ENCODE peak calls at places on chromosomes 3 and 15, in four cellular contexts. K is SK-N-SH treated with all-trans-retinoic acid at 6 μM for 48 hours; U is left colon; X is activated CD4-positive, alpha-beta T cell treated with anti-CD3 and anti-CD28 coated beads for 36 hours. B is an unnamed sample.

GRCh38 chr15:53716909-53717878 is 42.3 kb downstream of the WDR72 start:
- ATAC-seq in K (peak; percentile 65), X (no peak), U (peak; percentile 36), B (no peak)

GRCh38 chr3:150146891-150147761 is 176.4 kb upstream of the PFN2 start:
- ATAC-seq in U (no peak), X (peak; percentile 80), K (peak; percentile 78), B (peak; percentile 77)

GRCh38 chr3:171458056-171458856 is 1.9 kb downstream of the TNIK start:
- ATAC-seq in K (no peak), X (no peak), U (peak; percentile 38), B (no peak)

GRCh38 chr15:89105147-89105546 is 16.9 kb downstream of the ABHD2 start:
- ATAC-seq in U (no peak), K (peak; percentile 70), X (no peak), B (no peak)

GRCh38 chr15:67560320-67560719 is 17.8 kb downstream of the MAP2K5 start:
- ATAC-seq in U (no peak), K (no peak), X (no peak), B (no peak)

GRCh38 chr3:192943384-192943783 is 25.7 kb upstream of the MB21D2 start:
- ATAC-seq in K (no peak), X (no peak), U (no peak), B (peak; percentile 47)

GRCh38 chr3:149813367-149814281 is 609 bp downstream of the RNF13 start:
- ATAC-seq in U (peak; percentile 28), K (peak; percentile 62), X (peak; percentile 7), B (no peak)

GRCh38 chr15:77659350-77660321 is 26.9 kb upstream of the LINGO1 start:
- ATAC-seq in X (peak; percentile 80), U (peak; percentile 81), K (peak; percentile 80), B (no peak)

GRCh38 chr15:83205725-83206324 is 1.8 kb downstream of the HDGFL3 start:
- ATAC-seq in U (no peak), X (no peak), K (peak; percentile 6), B (no peak)

B was measured in activated T-helper 17 cell treated with anti-CD3 and anti-CD28 coated beads, Interleukin-2, amount 50 U/mL, for 72 hours.